ENCODE peak calls at places on chromosomes 3 and 15, in four cellular contexts. U, J, H and G are unnamed samples.

GRCh38 chr3:76026379-76026778 is 241.0 kb upstream of the ZNF717 start:
- DNase-seq in U (no peak), J (no peak), H (no peak), G (no peak)

GRCh38 chr3:184344579-184345350 is 7.4 kb downstream of the FAM131A start:
- DNase-seq in U (no peak), J (no peak), H (no peak), G (no peak)

GRCh38 chr15:85550283-85550682 is 169.9 kb downstream of the AKAP13 start:
- DNase-seq in U (no peak), J (no peak), H (no peak), G (no peak)

GRCh38 chr3:54999801-55000200 is 71.9 kb upstream of the LRTM1 start:
- DNase-seq in U (no peak), J (no peak), H (no peak), G (no peak)

GRCh38 chr3:17664923-17665322 is 77.5 kb downstream of the TBC1D5 start:
- DNase-seq in U (no peak), J (no peak), H (no peak), G (no peak)

GRCh38 chr15:42143356-42143755 is 13.1 kb downstream of the PLA2G4F start:
- DNase-seq in U (no peak), J (no peak), H (peak), G (no peak)

GRCh38 chr3:24545917-24546316 is 51.3 kb upstream of the THRB start:
- DNase-seq in U (no peak), J (no peak), H (peak), G (peak)

GRCh38 chr3:169535584-169535983 is 127.9 kb downstream of the MECOM start:
- DNase-seq in U (no peak), J (no peak), H (no peak), G (no peak)

GRCh38 chr15:45177285-45177684 is 10.5 kb downstream of the SHF start:
- DNase-seq in U (no peak), J (no peak), H (no peak), G (no peak)

GRCh38 chr15:76993114-76993715 is 1.7 kb upstream of the PSTPIP1 start:
- DNase-seq in U (no peak), J (no peak), H (peak), G (no peak)

GRCh38 chr3:127233371-127233770 is 40.4 kb downstream of the PRR23E start:
- DNase-seq in U (no peak), J (no peak), H (no peak), G (peak)

GRCh38 chr3:105067361-105067760 is 299.3 kb upstream of the ALCAM start:
- DNase-seq in U (no peak), J (no peak), H (no peak), G (no peak)

GRCh38 chr3:133833267-133833666 is 27.7 kb downstream of the SRPRB start:
- DNase-seq in U (no peak), J (no peak), H (no peak), G (no peak)

GRCh38 chr15:42184313-42184712 is 23.8 kb downstream of the VPS39 start:
- DNase-seq in U (no peak), J (no peak), H (no peak), G (no peak)

GRCh38 chr3:114411811-114412803 is 118.3 kb downstream of the TIGIT start:
- DNase-seq in U (no peak), J (peak), H (no peak), G (no peak)

GRCh38 chr3:168250415-168250861 is 154.7 kb upstream of the GOLIM4 start:
- DNase-seq in U (no peak), J (no peak), H (no peak), G (no peak)

GRCh38 chr3:115169808-115170207 is 22.7 kb upstream of the ZBTB20 start:
- DNase-seq in U (no peak), J (no peak), H (no peak), G (no peak)

GRCh38 chr3:62567097-62568021 is 194.0 kb upstream of the FEZF2 start:
- DNase-seq in U (no peak), J (peak), H (no peak), G (no peak)

GRCh38 chr3:72663429-72663828 is 184.8 kb downstream of the SHQ1 start:
- DNase-seq in U (no peak), J (no peak), H (no peak), G (no peak)

GRCh38 chr15:49621327-49622210 is 721 bp downstream of the DTWD1 start:
- DNase-seq in U (no peak), J (no peak), H (no peak), G (peak)